ENCODE peak calls at places on chromosome 10, in nine cellular contexts. T is stimulated activated CD4-positive, alpha-beta T cell treated with anti-CD3 and anti-CD28 coated beads, Interleukin-2, amount 100 ng/mL, for 48 hours; C is posterior cingulate gyrus; Z is T-helper 1 cell; R is GM04504; B is AG08395; D is progenitor cell of endocrine pancreas; N is fibroblast of pulmonary artery; X is thoracic aorta. A is an unnamed sample.

GRCh38 chr10:93469454-93469853 is 12.7 kb downstream of the MYOF start:
- DNase-seq in T (no peak), C (no peak), Z (no peak), R (no peak), B (no peak), D (no peak), N (no peak), X (no peak), A (peak; percentile 69)

GRCh38 chr10:5888843-5889623 is 660 bp downstream of the ANKRD16 start:
- DNase-seq in T (peak; percentile 18), C (peak; percentile 76), Z (peak; percentile 10), R (no peak), B (no peak), D (peak; percentile 39), N (peak; percentile 14), X (no peak), A (no peak)

GRCh38 chr10:123974406-123974805 is 82.8 kb upstream of the CPXM2 start:
- DNase-seq in T (no peak), C (no peak), Z (no peak), R (no peak), B (no peak), D (no peak), N (peak; percentile 55), X (no peak), A (peak; percentile 18)

GRCh38 chr10:30854656-30855055 is 177.0 kb downstream of the ZNF438 start:
- DNase-seq in T (no peak), C (no peak), Z (no peak), R (no peak), B (no peak), D (no peak), N (no peak), X (no peak), A (no peak)

GRCh38 chr10:35758086-35758485 is 116.0 kb upstream of the FZD8 start:
- DNase-seq in T (no peak), C (no peak), Z (no peak), R (no peak), B (no peak), D (no peak), N (peak; percentile 46), X (no peak), A (no peak)

GRCh38 chr10:123043409-123043925 is 34.7 kb downstream of the ACADSB start:
- DNase-seq in T (peak; percentile 3), C (peak; percentile 78), Z (no peak), R (peak; percentile 31), B (peak; percentile 71), D (peak; percentile 24), N (peak; percentile 73), X (no peak), A (peak; percentile 45)

GRCh38 chr10:15236340-15236739 is 67.8 kb upstream of the NMT2 start:
- DNase-seq in T (no peak), C (no peak), Z (no peak), R (no peak), B (no peak), D (no peak), N (peak; percentile 38), X (no peak), A (no peak)

GRCh38 chr10:15704581-15704968 is 15.1 kb downstream of the ITGA8 start:
- DNase-seq in T (no peak), C (no peak), Z (no peak), R (no peak), B (peak; percentile 14), D (no peak), N (no peak), X (no peak), A (no peak)

GRCh38 chr10:26015092-26015491 is 81.1 kb downstream of the MYO3A start:
- DNase-seq in T (no peak), C (no peak), Z (no peak), R (no peak), B (no peak), D (no peak), N (no peak), X (no peak), A (no peak)

GRCh38 chr10:131991726-131992125 is 10.0 kb upstream of the BNIP3 start:
- DNase-seq in T (no peak), C (no peak), Z (no peak), R (no peak), B (no peak), D (no peak), N (no peak), X (no peak), A (no peak)

GRCh38 chr10:114367676-114368391 is 36.5 kb downstream of the AFAP1L2 start:
- DNase-seq in T (no peak), C (no peak), Z (no peak), R (no peak), B (no peak), D (no peak), N (no peak), X (no peak), A (no peak)

GRCh38 chr10:110574420-110574819 is 6.9 kb downstream of the SMC3 start:
- DNase-seq in T (no peak), C (no peak), Z (no peak), R (no peak), B (no peak), D (no peak), N (no peak), X (no peak), A (no peak)

GRCh38 chr10:119539359-119539651 is 3.2 kb downstream of the RGS10 start:
- DNase-seq in T (no peak), C (no peak), Z (no peak), R (no peak), B (no peak), D (no peak), N (no peak), X (no peak), A (no peak)

A was measured in fibroblast of gingiva.